ENCODE peak calls at places on chromosome 19, in six cellular contexts. G, A, V, W, M and E are unnamed samples.

GRCh38 chr19:42270346-42271044 is 1.4 kb downstream of the CIC start:
- DNase-seq in G (peak), A (no peak), V (no peak), W (peak), M (peak), E (peak)

GRCh38 chr19:34851277-34851804 is 75.4 kb upstream of the ZNF30 start:
- DNase-seq in G (no peak), A (no peak), V (no peak), W (no peak), M (no peak), E (no peak)

GRCh38 chr19:47719047-47719885 is 6.0 kb downstream of the EHD2 start:
- DNase-seq in G (peak), A (peak), V (peak), W (peak), M (peak), E (no peak)

GRCh38 chr19:8576273-8576993 is 809 bp downstream of the MYO1F start:
- DNase-seq in G (no peak), A (no peak), V (no peak), W (no peak), M (no peak), E (no peak)

GRCh38 chr19:1073956-1074511 is 7.1 kb downstream of the ARHGAP45 start:
- DNase-seq in G (no peak), A (no peak), V (no peak), W (no peak), M (no peak), E (no peak)

GRCh38 chr19:42529248-42529764 is 1.0 kb upstream of the CEACAM1 start:
- DNase-seq in G (peak), A (peak), V (no peak), W (peak), M (peak), E (peak)

GRCh38 chr19:38183227-38183914 is 40.7 kb downstream of the DPF1 start:
- DNase-seq in G (peak), A (no peak), V (no peak), W (peak), M (peak), E (no peak)

GRCh38 chr19:3618144-3618810 is 8.3 kb downstream of the CACTIN start:
- DNase-seq in G (peak), A (peak), V (no peak), W (peak), M (peak), E (peak)

GRCh38 chr19:8557637-8558238 is 19.5 kb downstream of the MYO1F start:
- DNase-seq in G (no peak), A (no peak), V (no peak), W (no peak), M (no peak), E (no peak)

GRCh38 chr19:43229315-43229714 is 23.9 kb upstream of the PSG4 start:
- DNase-seq in G (no peak), A (peak), V (no peak), W (no peak), M (no peak), E (no peak)

GRCh38 chr19:35995655-35995993 is 636 bp downstream of the SDHAF1 start:
- DNase-seq in G (peak), A (peak), V (no peak), W (peak), M (peak), E (peak)

GRCh38 chr19:40945645-40946044 is 45.4 kb upstream of the CYP2B6 start:
- DNase-seq in G (no peak), A (no peak), V (no peak), W (no peak), M (no peak), E (no peak)

GRCh38 chr19:41774515-41774980 is 19.2 kb downstream of the CEACAM6 start:
- DNase-seq in G (no peak), A (no peak), V (no peak), W (no peak), M (no peak), E (no peak)

GRCh38 chr19:13953021-13953531 is 767 bp downstream of the DCAF15 start:
- DNase-seq in G (peak), A (peak), V (no peak), W (no peak), M (peak), E (peak)

GRCh38 chr19:10762656-10763055 is 44.8 kb downstream of the DNM2 start:
- DNase-seq in G (no peak), A (no peak), V (no peak), W (no peak), M (no peak), E (no peak)

GRCh38 chr19:10929402-10929794 is 787 bp downstream of the TIMM29 start:
- DNase-seq in G (no peak), A (no peak), V (no peak), W (no peak), M (peak), E (no peak)

GRCh38 chr19:9155591-9155990 is 15.4 kb downstream of the ZNF317 start:
- DNase-seq in G (no peak), A (no peak), V (no peak), W (no peak), M (no peak), E (no peak)

GRCh38 chr19:20664917-20665781 is 3.8 kb upstream of the ZNF626 start:
- DNase-seq in G (peak), A (no peak), V (no peak), W (no peak), M (peak), E (no peak)

GRCh38 chr19:33212024-33212772 is 13.5 kb downstream of the SLC7A10 start:
- DNase-seq in G (no peak), A (no peak), V (no peak), W (no peak), M (no peak), E (no peak)

GRCh38 chr19:53824134-53824611 is at the start of gene NLRP12:
- DNase-seq in G (no peak), A (no peak), V (no peak), W (no peak), M (no peak), E (no peak)

GRCh38 chr19:47256688-47257410 is 524 bp downstream of the CCDC9 start:
- DNase-seq in G (peak), A (peak), V (peak), W (peak), M (peak), E (peak)

GRCh38 chr19:1355974-1356865 is 27.5 kb upstream of the NDUFS7 start:
- DNase-seq in G (no peak), A (peak), V (no peak), W (peak), M (no peak), E (peak)

GRCh38 chr19:55179570-55180484 is at the start of gene SYT5:
- DNase-seq in G (peak), A (no peak), V (no peak), W (no peak), M (peak), E (peak)

GRCh38 chr19:1019980-1020867 is 699 bp downstream of the TMEM259 start:
- DNase-seq in G (peak), A (no peak), V (no peak), W (peak), M (peak), E (peak)

GRCh38 chr19:23321953-23322549 is 71.9 kb upstream of the ZNF724 start:
- DNase-seq in G (no peak), A (no peak), V (no peak), W (no peak), M (no peak), E (no peak)

GRCh38 chr19:13143135-13143534 is 7.0 kb downstream of the STX10 start:
- DNase-seq in G (no peak), A (peak), V (no peak), W (no peak), M (no peak), E (no peak)

GRCh38 chr19:55146648-55147218 is 2.3 kb downstream of the TNNT1 start:
- DNase-seq in G (no peak), A (no peak), V (peak), W (no peak), M (no peak), E (no peak)

GRCh38 chr19:47676811-47677210 is 36.4 kb upstream of the EHD2 start:
- DNase-seq in G (no peak), A (no peak), V (no peak), W (no peak), M (no peak), E (no peak)

GRCh38 chr19:44002212-44002565 is 568 bp upstream of the ZNF230 start:
- DNase-seq in G (no peak), A (peak), V (no peak), W (no peak), M (no peak), E (no peak)

DNA sequence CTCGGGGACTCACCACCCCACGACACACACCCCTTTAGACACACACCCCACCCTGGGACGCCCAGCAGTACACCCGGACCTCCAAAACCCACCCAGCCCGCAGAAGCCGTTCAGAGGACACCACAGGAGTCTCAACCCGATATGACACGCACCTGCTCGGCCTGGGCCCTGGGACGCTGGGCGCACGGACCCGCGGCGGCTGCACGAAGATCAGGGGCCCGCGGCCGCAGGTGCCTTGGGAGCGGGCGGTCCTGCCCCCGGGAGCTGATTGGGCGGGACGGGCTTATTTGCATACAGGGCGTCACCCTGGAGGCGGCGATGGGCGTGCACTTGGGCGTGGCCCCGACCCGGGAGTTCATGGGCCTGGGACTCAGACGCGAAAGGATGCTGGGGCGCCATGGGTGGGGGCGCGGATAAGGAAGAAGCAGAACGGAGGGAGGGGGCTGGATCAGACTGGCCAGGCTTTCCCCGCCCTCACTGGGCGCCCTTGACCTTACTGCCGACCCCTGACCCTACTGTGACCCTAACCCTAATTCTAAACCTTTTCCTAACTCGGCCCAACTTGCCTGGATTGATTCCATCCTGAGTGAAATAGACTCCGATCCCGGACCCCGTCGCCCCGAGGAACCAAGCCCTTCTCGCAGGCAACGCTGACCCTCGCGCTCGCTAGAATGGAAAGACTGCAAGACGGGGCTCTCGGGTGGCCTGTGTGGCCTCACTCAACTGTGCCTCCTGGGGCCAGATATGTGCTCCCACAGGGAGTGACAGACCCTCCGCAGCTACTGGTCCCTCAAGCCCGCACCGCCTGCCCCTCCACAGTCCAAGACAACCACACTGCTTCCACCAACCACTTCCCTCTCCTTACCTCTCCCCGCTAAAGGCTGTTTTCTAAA is at the start of gene MEF2B:
- DNase-seq in G (peak), A (peak), V (peak), W (no peak), M (peak), E (peak)
- TF ChIP-seq POLR2A in G (no peak), A (no peak), V (no peak), W (no peak), M (no peak), E (no peak)

DNA sequence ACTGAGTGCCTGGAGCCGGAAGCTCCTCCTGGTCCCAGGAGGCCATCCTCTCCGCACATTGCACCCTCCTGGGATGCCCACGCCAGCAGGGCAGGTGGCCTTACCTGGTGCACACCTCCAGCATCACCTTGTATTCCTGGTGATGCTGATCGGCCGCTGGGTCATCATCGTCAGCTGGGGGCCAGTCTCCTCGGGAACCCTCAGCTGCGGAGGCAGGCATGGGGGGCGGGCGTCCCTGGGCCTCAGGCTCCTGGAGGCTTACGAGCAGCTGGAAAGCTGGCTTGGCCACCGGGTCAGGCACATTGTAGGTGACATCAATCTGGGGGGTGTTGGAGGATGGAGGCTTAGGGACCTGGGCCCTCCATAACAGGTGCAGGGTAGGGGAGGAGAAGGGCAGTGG is 13.7 kb downstream of the F2RL3 start:
- DNase-seq in G (no peak), A (no peak), V (no peak), W (no peak), M (no peak), E (no peak)
- TF ChIP-seq POLR2A in G (no peak), A (no peak), V (no peak), W (no peak), M (no peak), E (no peak)

GRCh38 chr19:49338691-49339363 is 3.6 kb downstream of the CD37 start:
- DNase-seq in G (peak), A (no peak), V (no peak), W (peak), M (peak), E (no peak)
- TF ChIP-seq POLR2A in G (no peak), A (no peak), V (no peak), W (no peak), M (no peak), E (no peak)

DNA sequence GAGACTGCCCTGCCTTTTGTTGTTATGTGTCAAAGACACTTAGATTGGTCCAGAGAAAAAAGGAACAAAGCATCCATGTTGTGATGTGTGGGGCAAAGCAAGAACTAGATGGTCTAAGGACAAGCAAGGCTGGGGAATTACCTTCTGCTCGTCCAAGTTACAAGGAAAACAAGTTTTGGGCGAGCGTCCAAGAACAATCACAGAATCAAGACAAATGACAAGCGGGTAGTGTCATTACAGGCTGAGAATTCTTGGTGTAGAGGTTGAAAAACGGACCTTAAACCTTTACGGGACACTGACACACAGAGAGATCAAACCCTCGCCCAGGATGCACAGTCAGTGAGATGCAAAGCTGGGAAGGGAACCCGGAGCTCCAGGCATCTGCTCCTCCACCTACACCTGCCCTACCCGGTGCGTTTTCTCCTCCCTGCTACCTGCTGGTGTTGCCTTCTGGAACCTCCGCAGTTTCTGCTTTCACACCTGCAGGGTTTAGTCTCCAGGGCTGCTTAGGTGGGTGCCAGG is 525 bp upstream of the ZNF324B start:
- DNase-seq in G (no peak), A (no peak), V (no peak), W (no peak), M (no peak), E (peak)
- TF ChIP-seq POLR2A in G (no peak), A (no peak), V (no peak), W (no peak), M (no peak), E (no peak)

GRCh38 chr19:45824041-45824471 is 8.9 kb upstream of the RSPH6A start:
- DNase-seq in G (no peak), A (no peak), V (no peak), W (no peak), M (no peak), E (no peak)

GRCh38 chr19:45825263-45825605 is 10.1 kb upstream of the RSPH6A start:
- DNase-seq in G (no peak), A (no peak), V (no peak), W (no peak), M (no peak), E (no peak)

GRCh38 chr19:45825917-45826893 is 11.1 kb upstream of the RSPH6A start:
- DNase-seq in G (no peak), A (no peak), V (no peak), W (no peak), M (no peak), E (no peak)

GRCh38 chr19:45823182-45823581 is 8.1 kb upstream of the RSPH6A start:
- DNase-seq in G (no peak), A (no peak), V (no peak), W (no peak), M (no peak), E (no peak)

DNA sequence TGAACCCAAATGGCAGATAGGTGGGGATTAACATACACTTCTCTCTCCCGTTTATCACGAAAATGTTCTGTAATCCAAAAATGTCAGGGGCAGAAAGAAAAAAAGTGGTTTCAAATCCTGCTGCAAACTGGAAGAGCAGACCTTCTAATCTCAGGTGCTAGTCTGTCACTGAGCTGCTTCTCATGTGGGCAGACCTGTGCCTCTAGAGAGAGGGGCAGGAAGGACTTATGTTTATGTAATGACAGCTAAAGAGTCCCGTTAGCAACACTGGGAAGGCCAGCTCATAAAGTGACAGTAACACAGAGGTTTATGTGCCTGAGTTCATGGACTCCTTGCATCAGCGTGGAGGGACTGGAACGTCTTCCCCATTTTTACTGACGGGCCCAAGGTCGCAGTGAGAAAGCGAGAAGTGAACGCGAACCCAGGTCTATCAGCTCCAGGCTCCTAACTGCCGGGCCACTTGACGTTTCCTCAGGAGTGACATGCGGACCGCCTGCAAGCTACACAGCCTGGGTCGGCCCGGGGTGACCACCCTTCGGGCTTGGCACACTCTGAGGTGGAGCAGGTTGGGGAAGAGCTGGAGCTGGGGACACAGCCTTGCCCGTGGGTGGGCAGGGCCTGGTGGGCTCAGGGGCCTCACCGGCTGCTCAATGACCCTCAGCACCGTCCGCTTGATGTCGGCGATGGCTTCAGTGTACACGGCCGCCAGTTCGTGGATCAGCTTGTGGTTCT is 9.6 kb upstream of the RSPH6A start:
- DNase-seq in G (no peak), A (no peak), V (no peak), W (no peak), M (no peak), E (no peak)
- TF ChIP-seq POLR2A in G (no peak), A (no peak), V (no peak), W (no peak), M (no peak), E (no peak)

GRCh38 chr19:45037393-45038169 is 1.3 kb upstream of the CLASRP start:
- DNase-seq in G (peak), A (no peak), V (no peak), W (no peak), M (no peak), E (no peak)
- TF ChIP-seq POLR2A in G (no peak), A (no peak), V (no peak), W (no peak), M (no peak), E (no peak)

DNA sequence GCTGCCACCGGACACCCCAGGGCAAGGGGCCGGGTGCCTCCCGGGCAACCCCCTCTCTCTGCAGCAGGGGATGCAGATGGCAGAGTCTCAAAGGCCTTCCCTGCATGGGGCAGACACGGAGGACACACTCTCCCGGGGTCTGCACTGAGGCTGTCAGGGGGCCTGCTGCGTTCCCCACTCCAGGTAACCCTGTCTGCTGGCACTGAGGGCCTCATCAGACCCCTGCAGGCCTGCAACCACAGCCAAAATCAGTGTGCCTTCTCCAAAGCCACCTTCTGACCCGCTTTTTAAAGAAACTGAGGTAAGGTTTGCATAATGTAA is 93.9 kb downstream of the GNG7 start:
- DNase-seq in G (no peak), A (no peak), V (no peak), W (no peak), M (no peak), E (no peak)
- TF ChIP-seq POLR2A in G (no peak), A (no peak), V (no peak), W (no peak), M (no peak), E (no peak)